ENCODE peak calls at places on chromosomes 7 and 10, in five cellular contexts. A is HFF-Myc, D is EH, V is NCI-H2029 treated with DMSO at 0.1 percent for 48 hours, X is tibial nerve. O is an unnamed sample.
A peak's percentile ranks its signal among the peaks of the same experiment; 100 is the strongest.

GRCh38 chr10:114634607-114634974 is 23.5 kb downstream of the ABLIM1 start:
- DNase-seq in A (peak; percentile 76), X (peak; percentile 68), V (no peak), D (peak; percentile 98), O (peak; percentile 93)

GRCh38 chr10:114491933-114492332 is 87.6 kb upstream of the AFAP1L2 start:
- DNase-seq in V (no peak), A (no peak), X (no peak), D (no peak), O (no peak)

GRCh38 chr7:142384508-142384922 is 126.7 kb upstream of the PRSS58 start:
- DNase-seq in X (no peak), D (peak; percentile 96), V (no peak), A (peak; percentile 27), O (peak; percentile 91)

GRCh38 chr7:71497233-71497946 is 365.4 kb downstream of the GALNT17 start:
- DNase-seq in D (no peak), V (no peak), A (no peak), X (peak; percentile 30), O (no peak)

GRCh38 chr10:50846753-50847152 is 38.7 kb downstream of the A1CF start:
- DNase-seq in V (no peak), D (peak; percentile 44), X (no peak), A (no peak), O (no peak)

GRCh38 chr10:97771913-97772823 is at the start of gene SFRP5:
- DNase-seq in D (no peak), A (no peak), V (no peak), X (no peak), O (peak; percentile 84)

GRCh38 chr10:117496616-117497028 is 45.9 kb upstream of the EMX2 start:
- DNase-seq in X (peak; percentile 82), D (peak; percentile 81), V (no peak), A (peak; percentile 56), O (no peak)

GRCh38 chr7:116316838-116317612 is 106.7 kb downstream of the TES start:
- DNase-seq in X (peak; percentile 50), D (peak; percentile 99), V (no peak), A (peak; percentile 87), O (peak; percentile 89)

GRCh38 chr10:81873231-81873931 is 1.6 kb upstream of the NRG3 start:
- DNase-seq in X (no peak), D (no peak), V (no peak), A (no peak), O (peak; percentile 53)

GRCh38 chr7:154770962-154771361 is 232.0 kb downstream of the PAXIP1 start:
- DNase-seq in D (no peak), V (no peak), X (no peak), A (no peak), O (no peak)

GRCh38 chr7:155414508-155414907 is 43.4 kb upstream of the EN2 start:
- DNase-seq in D (no peak), V (no peak), A (no peak), X (no peak), O (no peak)

GRCh38 chr10:115572740-115573455 is 479.7 kb downstream of the ATRNL1 start:
- DNase-seq in X (no peak), D (peak; percentile 1), V (no peak), A (no peak), O (no peak)

GRCh38 chr10:3774814-3775670 is 10.0 kb downstream of the KLF6 start:
- DNase-seq in A (peak; percentile 75), D (peak; percentile 97), V (no peak), X (no peak), O (peak; percentile 82)

GRCh38 chr7:22900101-22900500 is 77.5 kb upstream of the TOMM7 start:
- DNase-seq in X (no peak), D (no peak), V (peak; percentile 4), A (no peak), O (no peak)

GRCh38 chr7:105261689-105262088 is 127.0 kb downstream of the SRPK2 start:
- DNase-seq in X (no peak), A (no peak), D (peak; percentile 54), V (peak; percentile 41), O (no peak)

GRCh38 chr10:24469993-24470392 is 253.7 kb downstream of the ARHGAP21 start:
- DNase-seq in A (no peak), V (no peak), D (peak; percentile 56), X (no peak), O (no peak)

GRCh38 chr10:112631501-112632410 is 184.7 kb downstream of the VTI1A start:
- DNase-seq in V (no peak), A (no peak), X (no peak), D (no peak), O (no peak)

GRCh38 chr10:103153302-103153759 is 39.7 kb downstream of the NT5C2 start:
- DNase-seq in X (peak; percentile 19), D (peak; percentile 44), A (no peak), V (peak; percentile 43), O (no peak)

O was measured in osteoblast.